ENCODE peak calls at places on chromosomes 1 and 21, in seven cellular contexts. One of them, this sample, is unnamed.
A peak's percentile ranks its signal among the peaks of the same experiment; 100 is the strongest.

GRCh38 chr1:91397605-91398004 is 7.0 kb downstream of the HFM1 start:
- DNase-seq in HepG2: no peak
- DNase-seq in GM23248: no peak
- DNase-seq in astrocyte: no peak
- DNase-seq in Karpas-422: no peak
- DNase-seq in GM23338: no peak
- DNase-seq in H9: no peak
- DNase-seq in this sample: no peak

GRCh38 chr1:156465747-156466365 is 34.7 kb downstream of the MEF2D start:
- DNase-seq in H9: peak; percentile 66
- DNase-seq in GM23338: peak; percentile 79
- DNase-seq in HepG2: peak; percentile 17
- DNase-seq in astrocyte: no peak
- DNase-seq in Karpas-422: peak; percentile 63
- DNase-seq in GM23248: peak; percentile 52
- DNase-seq in this sample: peak; percentile 73

GRCh38 chr1:7384121-7384520 is 387.0 kb upstream of the VAMP3 start:
- DNase-seq in H9: peak; percentile 10
- DNase-seq in HepG2: no peak
- DNase-seq in GM23338: no peak
- DNase-seq in GM23248: no peak
- DNase-seq in astrocyte: no peak
- DNase-seq in Karpas-422: no peak
- DNase-seq in this sample: no peak

GRCh38 chr1:65417729-65418128 is 2.7 kb upstream of the LEPR start:
- DNase-seq in astrocyte: no peak
- DNase-seq in HepG2: no peak
- DNase-seq in GM23248: no peak
- DNase-seq in Karpas-422: no peak
- DNase-seq in H9: no peak
- DNase-seq in GM23338: peak; percentile 31
- DNase-seq in this sample: no peak

GRCh38 chr21:42421018-42421793 is 17.5 kb downstream of the UBASH3A start:
- DNase-seq in astrocyte: no peak
- DNase-seq in GM23338: no peak
- DNase-seq in Karpas-422: no peak
- DNase-seq in H9: no peak
- DNase-seq in GM23248: no peak
- DNase-seq in HepG2: no peak
- DNase-seq in this sample: no peak

GRCh38 chr1:167772436-167772835 is 50.7 kb downstream of the MPZL1 start:
- DNase-seq in HepG2: no peak
- DNase-seq in astrocyte: no peak
- DNase-seq in GM23338: no peak
- DNase-seq in GM23248: no peak
- DNase-seq in H9: no peak
- DNase-seq in Karpas-422: no peak
- DNase-seq in this sample: no peak

GRCh38 chr1:175904808-175905207 is 161.4 kb upstream of the TNR start:
- DNase-seq in GM23338: no peak
- DNase-seq in H9: no peak
- DNase-seq in GM23248: no peak
- DNase-seq in HepG2: no peak
- DNase-seq in astrocyte: no peak
- DNase-seq in Karpas-422: no peak
- DNase-seq in this sample: no peak

GRCh38 chr1:6348511-6349191 is 44.9 kb downstream of the ACOT7 start:
- DNase-seq in GM23338: no peak
- DNase-seq in astrocyte: peak; percentile 85
- DNase-seq in HepG2: no peak
- DNase-seq in Karpas-422: no peak
- DNase-seq in GM23248: no peak
- DNase-seq in H9: no peak
- DNase-seq in this sample: no peak

GRCh38 chr1:218620956-218621355 is 275.8 kb downstream of the TGFB2 start:
- DNase-seq in astrocyte: peak; percentile 25
- DNase-seq in GM23338: no peak
- DNase-seq in Karpas-422: no peak
- DNase-seq in GM23248: no peak
- DNase-seq in HepG2: peak; percentile 8
- DNase-seq in H9: no peak
- DNase-seq in this sample: no peak

DNA sequence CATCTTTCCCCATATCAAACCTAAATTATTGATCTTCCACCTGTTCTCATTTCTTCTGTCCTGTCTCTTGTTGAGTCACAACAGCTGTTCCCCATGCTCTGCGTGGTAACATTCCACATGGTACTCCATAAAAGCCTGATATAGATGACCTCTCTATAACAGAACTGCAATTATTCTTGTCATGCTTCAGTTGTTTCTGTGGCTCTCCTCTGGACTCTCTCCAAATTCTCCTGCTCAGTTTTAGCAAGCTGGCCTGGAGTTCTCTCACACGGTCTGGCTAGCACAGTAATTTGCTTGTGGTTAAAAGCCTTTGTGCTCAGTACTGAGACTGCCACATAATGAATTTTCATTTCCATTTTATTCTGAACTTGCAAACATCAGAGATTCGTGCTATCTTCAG is 10.6 kb upstream of the LRRC39 start:
- DNase-seq in GM23338: no peak
- DNase-seq in astrocyte: peak; percentile 96
- DNase-seq in H9: no peak
- DNase-seq in HepG2: no peak
- DNase-seq in Karpas-422: no peak
- DNase-seq in GM23248: peak; percentile 65
- DNase-seq in this sample: no peak
- H3K4me2 ChIP-seq in GM23338: no peak overlapping the region
- H3K4me2 ChIP-seq in astrocyte: peak overlapping the region; percentile 23
- H3K4me2 ChIP-seq in H9: no peak overlapping the region
- H3K4me2 ChIP-seq in HepG2: no peak overlapping the region
- H3K4me2 ChIP-seq in Karpas-422: no peak overlapping the region
- H3K4me2 ChIP-seq in GM23248: no peak overlapping the region
- H3K4me2 ChIP-seq in this sample: no peak overlapping the region

DNA sequence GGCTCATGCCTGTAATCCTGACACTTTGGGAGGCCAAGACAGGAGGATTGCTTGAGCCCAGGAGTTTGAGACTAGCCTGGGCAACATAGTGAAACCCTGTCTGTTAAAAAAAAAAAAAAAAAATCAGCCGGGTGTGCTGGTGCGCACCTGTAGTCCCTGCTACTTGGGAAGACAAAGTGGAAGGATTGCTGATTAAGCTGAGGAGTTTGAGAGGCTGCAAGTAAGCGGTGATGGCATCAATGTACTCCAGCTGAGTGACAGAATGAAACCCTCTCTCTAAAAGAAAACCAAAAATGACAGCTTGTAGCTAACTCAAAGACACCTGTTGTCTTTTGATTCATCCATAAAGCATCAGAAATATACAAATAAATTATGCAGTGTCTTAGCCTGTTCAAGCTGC is 31.8 kb downstream of the SIPA1L2 start:
- DNase-seq in astrocyte: no peak
- DNase-seq in HepG2: no peak
- DNase-seq in GM23338: no peak
- DNase-seq in Karpas-422: no peak
- DNase-seq in GM23248: no peak
- DNase-seq in H9: no peak
- DNase-seq in this sample: no peak
- H3K4me2 ChIP-seq in astrocyte: no peak overlapping the region
- H3K4me2 ChIP-seq in HepG2: no peak overlapping the region
- H3K4me2 ChIP-seq in GM23338: no peak overlapping the region
- H3K4me2 ChIP-seq in Karpas-422: no peak overlapping the region
- H3K4me2 ChIP-seq in GM23248: no peak overlapping the region
- H3K4me2 ChIP-seq in H9: no peak overlapping the region
- H3K4me2 ChIP-seq in this sample: no peak overlapping the region

DNA sequence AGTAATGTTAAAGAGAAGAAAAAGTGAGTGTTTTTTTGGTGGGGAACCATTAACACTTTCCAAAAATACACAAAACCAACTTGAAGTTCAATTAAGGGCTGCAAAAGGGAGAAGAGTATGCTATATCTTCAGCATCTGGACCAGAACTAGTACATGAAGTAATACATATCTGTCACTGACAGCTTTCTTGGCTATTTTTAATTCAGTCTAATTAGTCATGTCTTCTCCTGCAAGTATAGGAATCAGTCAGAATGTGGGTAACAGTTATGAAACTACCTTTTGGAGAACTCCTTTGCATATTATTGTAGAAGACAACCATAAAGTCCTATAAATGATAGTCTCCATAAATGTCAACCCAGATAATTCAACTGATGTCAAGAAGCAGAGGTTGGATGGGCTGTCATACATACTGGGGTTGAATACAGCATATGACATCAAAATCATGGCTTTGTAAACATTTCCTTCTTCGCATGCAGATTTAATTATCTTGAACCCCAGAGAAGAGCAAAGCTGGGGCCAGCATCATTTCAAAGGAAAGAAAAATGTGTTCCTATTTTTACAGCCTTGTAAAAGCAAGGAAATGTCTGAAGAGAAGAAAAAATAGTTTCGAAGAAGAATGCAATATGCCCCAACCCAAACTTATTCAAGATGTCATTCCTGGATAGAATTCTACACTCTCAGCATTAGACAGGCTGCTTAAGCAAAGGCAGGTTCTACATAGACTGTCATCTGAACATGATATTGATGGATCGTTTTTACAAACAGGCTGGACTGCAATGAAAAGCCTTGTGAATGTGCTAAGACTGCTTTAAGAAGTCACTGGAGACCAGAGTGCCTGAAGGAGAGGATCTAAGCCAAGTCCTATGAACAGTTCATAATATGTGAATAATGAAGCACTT is 901.0 kb downstream of the TTLL7 start:
- DNase-seq in Karpas-422: no peak
- DNase-seq in HepG2: no peak
- DNase-seq in H9: no peak
- DNase-seq in astrocyte: no peak
- DNase-seq in GM23338: no peak
- DNase-seq in GM23248: no peak
- DNase-seq in this sample: no peak
- H3K4me2 ChIP-seq in Karpas-422: no peak overlapping the region
- H3K4me2 ChIP-seq in HepG2: no peak overlapping the region
- H3K4me2 ChIP-seq in H9: no peak overlapping the region
- H3K4me2 ChIP-seq in astrocyte: no peak overlapping the region
- H3K4me2 ChIP-seq in GM23338: no peak overlapping the region
- H3K4me2 ChIP-seq in GM23248: no peak overlapping the region
- H3K4me2 ChIP-seq in this sample: no peak overlapping the region

GRCh38 chr1:172670791-172671190 is 11.9 kb downstream of the FASLG start:
- DNase-seq in GM23248: no peak
- DNase-seq in Karpas-422: no peak
- DNase-seq in GM23338: no peak
- DNase-seq in H9: no peak
- DNase-seq in HepG2: no peak
- DNase-seq in astrocyte: no peak
- DNase-seq in this sample: no peak

GRCh38 chr1:172673761-172674160 is 14.9 kb downstream of the FASLG start:
- DNase-seq in Karpas-422: no peak
- DNase-seq in astrocyte: peak; percentile 63
- DNase-seq in H9: no peak
- DNase-seq in GM23248: no peak
- DNase-seq in GM23338: no peak
- DNase-seq in HepG2: no peak
- DNase-seq in this sample: no peak

GRCh38 chr1:172671591-172671990 is 12.7 kb downstream of the FASLG start:
- DNase-seq in H9: no peak
- DNase-seq in GM23248: peak; percentile 62
- DNase-seq in Karpas-422: no peak
- DNase-seq in astrocyte: peak; percentile 81
- DNase-seq in GM23338: no peak
- DNase-seq in HepG2: no peak
- DNase-seq in this sample: no peak

GRCh38 chr1:172678990-172679772 is 20.3 kb downstream of the FASLG start:
- DNase-seq in GM23338: no peak
- DNase-seq in HepG2: no peak
- DNase-seq in Karpas-422: no peak
- DNase-seq in H9: no peak
- DNase-seq in astrocyte: no peak
- DNase-seq in GM23248: no peak
- DNase-seq in this sample: no peak

GRCh38 chr1:172674831-172675613 is 16.1 kb downstream of the FASLG start:
- DNase-seq in H9: no peak
- DNase-seq in astrocyte: peak; percentile 20
- DNase-seq in GM23248: peak; percentile 54
- DNase-seq in HepG2: no peak
- DNase-seq in GM23338: no peak
- DNase-seq in Karpas-422: no peak
- DNase-seq in this sample: no peak
- H3K4me2 ChIP-seq in H9: no peak overlapping the region
- H3K4me2 ChIP-seq in astrocyte: no peak overlapping the region
- H3K4me2 ChIP-seq in GM23248: peak overlapping the region; percentile 28
- H3K4me2 ChIP-seq in HepG2: no peak overlapping the region
- H3K4me2 ChIP-seq in GM23338: no peak overlapping the region
- H3K4me2 ChIP-seq in Karpas-422: no peak overlapping the region
- H3K4me2 ChIP-seq in this sample: no peak overlapping the region

DNA sequence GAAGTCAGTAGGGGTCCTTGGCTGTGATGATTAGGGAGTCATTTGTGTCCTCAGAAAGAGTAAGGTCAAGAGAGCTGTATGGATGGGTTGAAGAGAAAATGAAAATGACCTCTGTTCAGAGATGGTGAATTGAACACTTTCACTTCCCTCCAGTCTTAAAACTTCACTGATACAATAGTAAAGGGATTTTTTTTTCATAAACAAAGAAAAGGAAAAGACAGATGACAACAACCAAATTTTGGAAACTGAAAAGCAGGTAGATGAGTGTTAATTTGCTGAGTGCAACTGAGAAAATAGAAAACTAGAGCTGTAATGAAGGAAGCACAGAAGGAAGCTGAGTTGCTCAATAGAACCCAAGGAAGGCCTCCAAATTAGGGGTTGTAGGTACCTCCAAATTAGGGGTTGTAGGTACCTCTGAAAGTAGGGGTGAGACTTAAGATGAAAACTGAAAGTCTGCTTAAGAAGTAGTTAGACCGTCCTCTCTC is 14.8 kb upstream of the S1PR1 start:
- DNase-seq in H9: no peak
- DNase-seq in GM23338: no peak
- DNase-seq in astrocyte: no peak
- DNase-seq in GM23248: no peak
- DNase-seq in HepG2: no peak
- DNase-seq in Karpas-422: no peak
- DNase-seq in this sample: no peak
- H3K4me2 ChIP-seq in H9: no peak overlapping the region
- H3K4me2 ChIP-seq in GM23338: no peak overlapping the region
- H3K4me2 ChIP-seq in astrocyte: no peak overlapping the region
- H3K4me2 ChIP-seq in GM23248: no peak overlapping the region
- H3K4me2 ChIP-seq in HepG2: no peak overlapping the region
- H3K4me2 ChIP-seq in Karpas-422: peak overlapping the region; percentile 16
- H3K4me2 ChIP-seq in this sample: no peak overlapping the region

This sample was measured in H1.